ENCODE peak calls at places on chromosome 1, in six cellular contexts. E is GM23338; F is amniotic stem cell; N is cerebellar nuclear complex; O is effector CD4-positive, alpha-beta T cell; R is ovary. X is an unnamed sample.

GRCh38 chr1:248828845-248829244 is 3.1 kb upstream of the SH3BP5L start:
- DNase-seq in E (no peak), F (peak; percentile 50), N (no peak), O (no peak), R (no peak), X (no peak)

GRCh38 chr1:221487781-221488520 is 253.9 kb downstream of the DUSP10 start:
- DNase-seq in E (no peak), F (peak; percentile 67), N (no peak), O (no peak), R (no peak), X (no peak)

GRCh38 chr1:211830330-211831142 is at the start of gene LPGAT1:
- DNase-seq in E (peak; percentile 82), F (peak; percentile 41), N (no peak), O (peak; percentile 59), R (peak; percentile 80), X (peak; percentile 67)

GRCh38 chr1:25695066-25695990 is 78.7 kb downstream of the MAN1C1 start:
- DNase-seq in E (peak; percentile 88), F (peak; percentile 46), N (no peak), O (no peak), R (peak; percentile 80), X (no peak)

GRCh38 chr1:167488786-167489185 is 29.5 kb downstream of the CD247 start:
- DNase-seq in E (peak; percentile 38), F (no peak), N (no peak), O (no peak), R (no peak), X (no peak)

GRCh38 chr1:31723828-31724359 is 20.1 kb upstream of the COL16A1 start:
- DNase-seq in E (peak; percentile 95), F (peak; percentile 51), N (no peak), O (peak; percentile 19), R (peak; percentile 81), X (peak; percentile 53)

GRCh38 chr1:59008599-59009347 is 224.9 kb upstream of the JUN start:
- DNase-seq in E (no peak), F (no peak), N (no peak), O (no peak), R (no peak), X (no peak)

GRCh38 chr1:85245891-85246290 is 13.6 kb downstream of the C1orf52 start:
- DNase-seq in E (no peak), F (no peak), N (no peak), O (no peak), R (no peak), X (no peak)

GRCh38 chr1:21869620-21870121 is 57.6 kb downstream of the LDLRAD2 start:
- DNase-seq in E (no peak), F (peak; percentile 87), N (no peak), O (no peak), R (peak; percentile 69), X (no peak)

GRCh38 chr1:70914224-70914623 is 133.4 kb downstream of the PTGER3 start:
- DNase-seq in E (no peak), F (no peak), N (no peak), O (no peak), R (no peak), X (no peak)

GRCh38 chr1:75233302-75233929 is 99.2 kb downstream of the LHX8 start:
- DNase-seq in E (peak; percentile 70), F (peak; percentile 11), N (no peak), O (no peak), R (no peak), X (no peak)

GRCh38 chr1:7574121-7575040 is 196.7 kb upstream of the VAMP3 start:
- DNase-seq in E (no peak), F (no peak), N (no peak), O (no peak), R (peak; percentile 6), X (no peak)